ENCODE peak calls at places on chromosome 9, in four cellular contexts. One of them, this sample, is unnamed.

GRCh38 chr9:6307551-6308096 is 20.6 kb upstream of the TPD52L3 start:
- DNase-seq in NCI-H82: no peak
- DNase-seq in cardiac fibroblast: no peak
- DNase-seq in ACHN: no peak
- DNase-seq in this sample: no peak

GRCh38 chr9:132548971-132549649 is 33.3 kb upstream of the BARHL1 start:
- DNase-seq in NCI-H82: no peak
- DNase-seq in cardiac fibroblast: peak
- DNase-seq in ACHN: no peak
- DNase-seq in this sample: no peak

GRCh38 chr9:129353697-129354336 is 175.8 kb upstream of the IER5L start:
- DNase-seq in NCI-H82: no peak
- DNase-seq in cardiac fibroblast: no peak
- DNase-seq in ACHN: no peak
- DNase-seq in this sample: no peak

GRCh38 chr9:2159521-2160417 is 144.6 kb downstream of the SMARCA2 start:
- DNase-seq in NCI-H82: no peak
- DNase-seq in cardiac fibroblast: peak
- DNase-seq in ACHN: no peak
- DNase-seq in this sample: no peak

GRCh38 chr9:108565651-108566378 is 290.0 kb downstream of the ACTL7B start:
- DNase-seq in NCI-H82: peak
- DNase-seq in cardiac fibroblast: peak
- DNase-seq in ACHN: peak
- DNase-seq in this sample: peak

GRCh38 chr9:127896395-127897193 is 2.8 kb downstream of the ST6GALNAC6 start:
- DNase-seq in NCI-H82: no peak
- DNase-seq in cardiac fibroblast: no peak
- DNase-seq in ACHN: no peak
- DNase-seq in this sample: no peak

GRCh38 chr9:129273941-129274709 is 96.1 kb upstream of the IER5L start:
- DNase-seq in NCI-H82: no peak
- DNase-seq in cardiac fibroblast: no peak
- DNase-seq in ACHN: no peak
- DNase-seq in this sample: no peak

GRCh38 chr9:33381231-33381791 is 21.1 kb downstream of the AQP7 start:
- DNase-seq in NCI-H82: no peak
- DNase-seq in cardiac fibroblast: no peak
- DNase-seq in ACHN: no peak
- DNase-seq in this sample: peak

GRCh38 chr9:97710356-97711222 is 13.4 kb upstream of the XPA start:
- DNase-seq in NCI-H82: peak
- DNase-seq in cardiac fibroblast: peak
- DNase-seq in ACHN: peak
- DNase-seq in this sample: peak

GRCh38 chr9:96646081-96646991 is 8.8 kb downstream of the PRXL2C start:
- DNase-seq in NCI-H82: no peak
- DNase-seq in cardiac fibroblast: peak
- DNase-seq in ACHN: no peak
- DNase-seq in this sample: no peak

GRCh38 chr9:113933188-113933587 is 57.1 kb downstream of the ZNF618 start:
- DNase-seq in NCI-H82: no peak
- DNase-seq in cardiac fibroblast: peak
- DNase-seq in ACHN: no peak
- DNase-seq in this sample: no peak

GRCh38 chr9:69385474-69386091 is 60.6 kb downstream of the ENTREP1 start:
- DNase-seq in NCI-H82: no peak
- DNase-seq in cardiac fibroblast: no peak
- DNase-seq in ACHN: no peak
- DNase-seq in this sample: no peak

GRCh38 chr9:85053206-85053605 is 383.7 kb downstream of the NTRK2 start:
- DNase-seq in NCI-H82: no peak
- DNase-seq in cardiac fibroblast: no peak
- DNase-seq in ACHN: no peak
- DNase-seq in this sample: no peak

GRCh38 chr9:37951671-37952579 is 48.0 kb upstream of the SLC25A51 start:
- DNase-seq in NCI-H82: peak
- DNase-seq in cardiac fibroblast: peak
- DNase-seq in ACHN: no peak
- DNase-seq in this sample: no peak

GRCh38 chr9:696332-697090 is 145.0 kb upstream of the DMRT1 start:
- DNase-seq in NCI-H82: no peak
- DNase-seq in cardiac fibroblast: peak
- DNase-seq in ACHN: peak
- DNase-seq in this sample: peak

GRCh38 chr9:135485832-135486231 is 6.2 kb downstream of the PPP1R26 start:
- DNase-seq in NCI-H82: no peak
- DNase-seq in cardiac fibroblast: no peak
- DNase-seq in ACHN: no peak
- DNase-seq in this sample: no peak

GRCh38 chr9:27487927-27488326 is 36.2 kb upstream of the IFNK start:
- DNase-seq in NCI-H82: no peak
- DNase-seq in cardiac fibroblast: no peak
- DNase-seq in ACHN: no peak
- DNase-seq in this sample: no peak

GRCh38 chr9:127112056-127112455 is 10.4 kb downstream of the ANGPTL2 start:
- DNase-seq in NCI-H82: no peak
- DNase-seq in cardiac fibroblast: no peak
- DNase-seq in ACHN: no peak
- DNase-seq in this sample: no peak

GRCh38 chr9:109100543-109101201 is 19.1 kb downstream of the TMEM245 start:
- DNase-seq in NCI-H82: no peak
- DNase-seq in cardiac fibroblast: no peak
- DNase-seq in ACHN: no peak
- DNase-seq in this sample: no peak

GRCh38 chr9:21395778-21396717 is 10.8 kb upstream of the IFNA2 start:
- DNase-seq in NCI-H82: peak
- DNase-seq in cardiac fibroblast: peak
- DNase-seq in ACHN: no peak
- DNase-seq in this sample: peak

GRCh38 chr9:100591139-100591538 is 13.3 kb downstream of the CAVIN4 start:
- DNase-seq in NCI-H82: no peak
- DNase-seq in cardiac fibroblast: no peak
- DNase-seq in ACHN: no peak
- DNase-seq in this sample: no peak

GRCh38 chr9:5563417-5563815 is 53.1 kb downstream of the PDCD1LG2 start:
- DNase-seq in NCI-H82: no peak
- DNase-seq in cardiac fibroblast: peak
- DNase-seq in ACHN: no peak
- DNase-seq in this sample: no peak

GRCh38 chr9:27430754-27431540 is 93.1 kb upstream of the IFNK start:
- DNase-seq in NCI-H82: peak
- DNase-seq in cardiac fibroblast: no peak
- DNase-seq in ACHN: no peak
- DNase-seq in this sample: no peak

This sample was measured in SJCRH30.